ENCODE peak calls at places on chromosomes 7 and 10, in seven cellular contexts. One of them, this sample, is unnamed.

GRCh38 chr7:38584443-38585210 is 46.5 kb downstream of the AMPH start:
- DNase-seq in mesendoderm: peak; percentile 11
- DNase-seq in H9: no peak
- DNase-seq in IMR-90: peak; percentile 71
- DNase-seq in H1: no peak
- DNase-seq in neuronal stem cell: no peak
- DNase-seq in trophoblast cell: peak; percentile 74
- DNase-seq in this sample: no peak

GRCh38 chr10:15141136-15142067 is 27.1 kb downstream of the NMT2 start:
- DNase-seq in mesendoderm: no peak
- DNase-seq in H9: no peak
- DNase-seq in IMR-90: no peak
- DNase-seq in H1: no peak
- DNase-seq in neuronal stem cell: no peak
- DNase-seq in trophoblast cell: peak; percentile 50
- DNase-seq in this sample: no peak

GRCh38 chr7:16392990-16393523 is 28.3 kb downstream of the CRPPA start:
- DNase-seq in mesendoderm: no peak
- DNase-seq in H9: no peak
- DNase-seq in IMR-90: no peak
- DNase-seq in H1: no peak
- DNase-seq in neuronal stem cell: no peak
- DNase-seq in trophoblast cell: no peak
- DNase-seq in this sample: no peak

GRCh38 chr7:127413962-127414361 is 21.5 kb upstream of the ZNF800 start:
- DNase-seq in mesendoderm: no peak
- DNase-seq in H9: no peak
- DNase-seq in IMR-90: no peak
- DNase-seq in H1: no peak
- DNase-seq in neuronal stem cell: no peak
- DNase-seq in trophoblast cell: no peak
- DNase-seq in this sample: no peak

GRCh38 chr10:26254616-26255015 is 38.0 kb downstream of the GAD2 start:
- DNase-seq in mesendoderm: no peak
- DNase-seq in H9: no peak
- DNase-seq in IMR-90: no peak
- DNase-seq in H1: no peak
- DNase-seq in neuronal stem cell: no peak
- DNase-seq in trophoblast cell: no peak
- DNase-seq in this sample: no peak

GRCh38 chr10:75358835-75359421 is 42.6 kb downstream of the ZNF503 start:
- DNase-seq in mesendoderm: peak; percentile 63
- DNase-seq in H9: no peak
- DNase-seq in IMR-90: peak; percentile 82
- DNase-seq in H1: no peak
- DNase-seq in neuronal stem cell: no peak
- DNase-seq in trophoblast cell: peak; percentile 84
- DNase-seq in this sample: peak; percentile 70

GRCh38 chr10:79061441-79062315 is 7.1 kb upstream of the ZMIZ1 start:
- DNase-seq in mesendoderm: no peak
- DNase-seq in H9: no peak
- DNase-seq in IMR-90: no peak
- DNase-seq in H1: no peak
- DNase-seq in neuronal stem cell: no peak
- DNase-seq in trophoblast cell: no peak
- DNase-seq in this sample: no peak

GRCh38 chr7:128893251-128894100 is 17.0 kb downstream of the KCP start:
- DNase-seq in mesendoderm: no peak
- DNase-seq in H9: no peak
- DNase-seq in IMR-90: no peak
- DNase-seq in H1: no peak
- DNase-seq in neuronal stem cell: no peak
- DNase-seq in trophoblast cell: peak; percentile 78
- DNase-seq in this sample: no peak

GRCh38 chr7:73985737-73986141 is 42.2 kb upstream of the ELN start:
- DNase-seq in mesendoderm: no peak
- DNase-seq in H9: no peak
- DNase-seq in IMR-90: no peak
- DNase-seq in H1: no peak
- DNase-seq in neuronal stem cell: no peak
- DNase-seq in trophoblast cell: no peak
- DNase-seq in this sample: no peak

GRCh38 chr7:11427686-11428273 is 404.2 kb downstream of the THSD7A start:
- DNase-seq in mesendoderm: peak; percentile 75
- DNase-seq in H9: no peak
- DNase-seq in IMR-90: peak; percentile 56
- DNase-seq in H1: no peak
- DNase-seq in neuronal stem cell: peak; percentile 29
- DNase-seq in trophoblast cell: peak; percentile 86
- DNase-seq in this sample: peak; percentile 68

GRCh38 chr7:115952832-115953231 is 77.7 kb downstream of the TFEC start:
- DNase-seq in mesendoderm: no peak
- DNase-seq in H9: no peak
- DNase-seq in IMR-90: no peak
- DNase-seq in H1: no peak
- DNase-seq in neuronal stem cell: no peak
- DNase-seq in trophoblast cell: no peak
- DNase-seq in this sample: no peak

GRCh38 chr7:26625286-26625685 is 239.1 kb downstream of the SKAP2 start:
- DNase-seq in mesendoderm: no peak
- DNase-seq in H9: no peak
- DNase-seq in IMR-90: no peak
- DNase-seq in H1: no peak
- DNase-seq in neuronal stem cell: no peak
- DNase-seq in trophoblast cell: no peak
- DNase-seq in this sample: no peak

DNA sequence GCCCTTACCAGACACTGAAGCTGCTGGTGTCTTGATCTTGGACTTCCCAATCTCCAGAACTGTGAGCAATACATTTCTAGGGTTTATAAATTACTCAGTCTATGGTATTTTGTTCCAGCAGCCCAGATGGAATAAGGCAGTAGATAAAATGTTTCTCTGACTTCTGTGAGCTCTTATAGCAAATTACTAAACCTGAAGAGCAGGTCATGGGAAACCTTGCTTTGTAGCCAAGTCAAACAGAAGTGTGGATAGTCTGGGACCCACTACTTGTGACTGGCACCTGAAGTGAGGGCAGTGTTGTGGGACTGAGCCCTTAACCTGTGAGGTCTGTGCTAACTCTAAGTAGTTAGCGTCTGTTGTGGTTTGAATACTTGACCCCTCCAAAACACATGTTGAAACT is 4.6 kb upstream of the TBRG4 start:
- DNase-seq in mesendoderm: no peak
- DNase-seq in H9: no peak
- DNase-seq in IMR-90: no peak
- DNase-seq in H1: no peak
- DNase-seq in neuronal stem cell: no peak
- DNase-seq in trophoblast cell: no peak
- DNase-seq in this sample: no peak
- H4K8ac ChIP-seq in mesendoderm: no peak overlapping the region
- H4K8ac ChIP-seq in H9: no peak overlapping the region
- H4K8ac ChIP-seq in IMR-90: no peak overlapping the region
- H4K8ac ChIP-seq in H1: no peak overlapping the region
- H4K8ac ChIP-seq in neuronal stem cell: no peak overlapping the region
- H4K8ac ChIP-seq in trophoblast cell: no peak overlapping the region
- H4K8ac ChIP-seq in this sample: no peak overlapping the region

DNA sequence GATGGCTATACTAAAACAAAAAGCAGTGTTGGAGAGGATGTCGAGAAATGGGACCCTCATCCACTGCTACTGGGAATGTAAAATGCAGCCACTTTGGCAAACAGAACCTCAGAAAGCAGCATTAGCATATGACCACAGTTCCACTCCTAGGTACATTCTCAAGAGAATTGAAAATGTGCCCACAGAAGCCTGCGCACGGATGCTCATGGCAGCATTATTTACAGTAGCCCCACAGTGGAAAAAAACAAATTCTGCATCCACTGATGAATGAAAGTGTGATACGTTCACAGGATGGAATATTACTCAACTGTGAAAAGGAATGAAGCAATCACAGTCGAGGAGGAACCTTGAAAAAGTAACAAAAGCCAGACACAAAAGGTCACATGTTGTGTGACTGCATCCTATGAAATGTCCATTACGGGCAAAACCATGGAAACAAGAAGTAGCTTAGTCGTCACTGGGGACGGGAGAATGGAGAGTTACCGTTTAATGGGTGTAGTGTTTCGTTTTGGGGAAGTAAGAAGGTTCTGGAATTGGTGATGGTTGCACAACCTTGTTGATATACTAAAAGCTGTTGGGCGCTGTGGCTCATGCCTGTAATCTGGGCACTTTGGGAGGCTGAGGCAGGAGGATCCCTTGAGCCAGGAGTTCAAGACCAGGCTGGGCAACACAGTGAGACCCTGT is 2.5 kb upstream of the UPK3B start:
- DNase-seq in mesendoderm: no peak
- DNase-seq in H9: peak; percentile 11
- DNase-seq in IMR-90: no peak
- DNase-seq in H1: no peak
- DNase-seq in neuronal stem cell: no peak
- DNase-seq in trophoblast cell: peak; percentile 76
- DNase-seq in this sample: peak; percentile 59
- H3K4me1 ChIP-seq in mesendoderm: peaks cover 2% of the 10 kb centered on the region
- H3K4me1 ChIP-seq in H9: peaks cover 3% of the 10 kb centered on the region
- H3K4me1 ChIP-seq in IMR-90: no peaks in the 10 kb centered on the region
- H3K4me1 ChIP-seq in H1: no peaks in the 10 kb centered on the region
- H3K4me1 ChIP-seq in neuronal stem cell: peaks cover 8% of the 10 kb centered on the region
- H3K4me1 ChIP-seq in trophoblast cell: peaks cover 10% of the 10 kb centered on the region
- H3K4me1 ChIP-seq in this sample: peaks cover 15% of the 10 kb centered on the region

GRCh38 chr7:33070277-33070676 is 7.7 kb upstream of the NT5C3A start:
- DNase-seq in mesendoderm: peak; percentile 11
- DNase-seq in H9: no peak
- DNase-seq in IMR-90: no peak
- DNase-seq in H1: no peak
- DNase-seq in neuronal stem cell: no peak
- DNase-seq in trophoblast cell: no peak
- DNase-seq in this sample: no peak
- H2BK120ac ChIP-seq in mesendoderm: no peak overlapping the region
- H2BK120ac ChIP-seq in H9: no peak overlapping the region
- H2BK120ac ChIP-seq in IMR-90: no peak overlapping the region
- H2BK120ac ChIP-seq in H1: no peak overlapping the region
- H2BK120ac ChIP-seq in neuronal stem cell: no peak overlapping the region
- H2BK120ac ChIP-seq in trophoblast cell: no peak overlapping the region
- H2BK120ac ChIP-seq in this sample: no peak overlapping the region

GRCh38 chr10:58026036-58026435 is 241.7 kb downstream of the IPMK start:
- DNase-seq in mesendoderm: no peak
- DNase-seq in H9: no peak
- DNase-seq in IMR-90: no peak
- DNase-seq in H1: no peak
- DNase-seq in neuronal stem cell: no peak
- DNase-seq in trophoblast cell: no peak
- DNase-seq in this sample: no peak

GRCh38 chr10:58027431-58027830 is 240.3 kb downstream of the IPMK start:
- DNase-seq in mesendoderm: no peak
- DNase-seq in H9: no peak
- DNase-seq in IMR-90: peak; percentile 22
- DNase-seq in H1: no peak
- DNase-seq in neuronal stem cell: no peak
- DNase-seq in trophoblast cell: peak; percentile 6
- DNase-seq in this sample: no peak

GRCh38 chr10:58030208-58030607 is 237.5 kb downstream of the IPMK start:
- DNase-seq in mesendoderm: no peak
- DNase-seq in H9: no peak
- DNase-seq in IMR-90: no peak
- DNase-seq in H1: no peak
- DNase-seq in neuronal stem cell: no peak
- DNase-seq in trophoblast cell: no peak
- DNase-seq in this sample: no peak

GRCh38 chr10:58023341-58024073 is 244.2 kb downstream of the IPMK start:
- DNase-seq in mesendoderm: peak; percentile 22
- DNase-seq in H9: no peak
- DNase-seq in IMR-90: peak; percentile 90
- DNase-seq in H1: no peak
- DNase-seq in neuronal stem cell: no peak
- DNase-seq in trophoblast cell: peak; percentile 59
- DNase-seq in this sample: peak; percentile 72

DNA sequence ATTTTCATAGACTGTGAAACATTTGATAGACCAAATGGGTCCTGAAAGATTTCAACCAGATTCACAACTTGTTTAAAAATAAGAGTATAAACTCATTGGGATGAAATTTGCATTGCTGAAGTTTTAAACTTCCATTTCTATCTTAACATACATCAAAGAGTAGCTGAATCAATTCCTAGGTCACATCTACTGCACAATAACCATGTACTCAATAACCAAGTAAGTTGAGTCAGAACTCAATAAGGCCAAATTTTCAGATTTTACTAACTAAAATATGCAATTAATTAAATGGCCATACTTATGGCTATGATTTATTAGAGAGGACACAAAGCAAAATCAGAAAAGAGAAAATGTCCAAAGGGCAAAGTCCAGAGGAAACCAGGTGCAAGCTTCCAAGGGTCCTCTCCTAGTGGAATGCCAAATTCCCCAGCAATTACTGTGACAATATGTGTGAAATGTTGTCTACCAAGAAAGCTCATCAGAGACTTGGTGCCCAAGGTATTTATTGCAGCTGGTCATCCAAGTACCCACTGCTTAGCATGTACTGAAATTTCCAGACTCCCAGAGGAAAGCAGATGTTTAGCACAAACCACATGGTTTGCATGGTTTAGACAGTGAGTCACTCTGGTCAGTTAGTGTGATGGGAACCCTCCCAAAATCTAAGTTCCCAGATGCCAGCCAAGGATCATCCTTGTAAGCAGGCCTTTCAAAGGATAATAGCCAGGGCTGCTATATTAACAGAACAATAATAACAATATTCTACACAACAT is 238.9 kb downstream of the IPMK start:
- DNase-seq in mesendoderm: no peak
- DNase-seq in H9: no peak
- DNase-seq in IMR-90: peak; percentile 89
- DNase-seq in H1: no peak
- DNase-seq in neuronal stem cell: no peak
- DNase-seq in trophoblast cell: peak; percentile 90
- DNase-seq in this sample: peak; percentile 58
- H4K8ac ChIP-seq in mesendoderm: no peak overlapping the region
- H4K8ac ChIP-seq in H9: no peak overlapping the region
- H4K8ac ChIP-seq in IMR-90: no peak overlapping the region
- H4K8ac ChIP-seq in H1: no peak overlapping the region
- H4K8ac ChIP-seq in neuronal stem cell: no peak overlapping the region
- H4K8ac ChIP-seq in trophoblast cell: no peak overlapping the region
- H4K8ac ChIP-seq in this sample: no peak overlapping the region

DNA sequence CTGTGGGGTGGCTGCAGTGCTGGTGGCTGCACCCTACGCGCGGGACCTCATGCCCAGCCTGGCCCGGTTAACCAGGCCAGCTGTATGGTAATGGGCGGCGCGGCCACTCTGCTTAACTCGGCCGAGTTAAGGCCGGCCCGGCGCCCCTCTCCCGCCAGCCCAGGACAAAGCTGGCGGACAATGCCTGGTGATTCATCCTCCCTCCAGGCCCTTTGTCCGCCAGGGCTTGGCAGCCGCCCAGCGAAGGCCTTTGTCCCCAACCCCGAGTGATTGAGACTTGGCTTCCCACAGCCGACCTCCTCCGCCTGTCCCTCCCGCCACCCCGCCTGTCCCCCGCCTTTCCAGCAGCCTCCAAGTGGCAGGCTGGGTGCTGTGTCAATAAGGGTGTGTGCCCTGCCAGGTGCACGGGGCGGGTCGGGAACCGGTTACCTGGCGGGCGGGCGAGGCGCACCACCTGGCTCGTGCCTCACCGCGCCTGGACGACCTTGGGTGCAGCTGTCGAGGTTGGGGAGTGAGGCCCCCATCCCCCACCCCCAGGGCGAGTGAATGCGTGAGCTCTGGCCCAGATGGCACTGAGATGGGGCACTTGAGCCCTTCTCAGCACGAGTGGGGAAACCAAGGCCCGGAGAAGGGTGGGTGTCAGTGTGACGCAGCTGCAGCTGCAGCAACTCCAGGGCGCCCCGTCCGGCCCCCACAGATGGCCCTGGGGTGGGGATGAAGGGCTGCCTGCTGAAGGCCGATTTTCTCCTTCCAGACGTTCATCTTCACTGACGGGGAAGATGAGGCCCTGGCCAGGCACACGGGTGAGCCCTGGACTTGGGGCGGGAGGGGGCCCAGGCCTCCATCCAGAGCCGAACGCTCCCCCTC is 4.6 kb downstream of the LFNG start:
- DNase-seq in mesendoderm: peak; percentile 59
- DNase-seq in H9: peak; percentile 79
- DNase-seq in IMR-90: peak; percentile 41
- DNase-seq in H1: no peak
- DNase-seq in neuronal stem cell: peak; percentile 91
- DNase-seq in trophoblast cell: peak; percentile 78
- DNase-seq in this sample: peak; percentile 65
- H3K4me1 ChIP-seq in mesendoderm: peaks cover 3% of the 10 kb centered on the region
- H3K4me1 ChIP-seq in H9: no peaks in the 10 kb centered on the region
- H3K4me1 ChIP-seq in IMR-90: peaks cover 26% of the 10 kb centered on the region
- H3K4me1 ChIP-seq in H1: no peaks in the 10 kb centered on the region
- H3K4me1 ChIP-seq in neuronal stem cell: peaks cover 51% of the 10 kb centered on the region
- H3K4me1 ChIP-seq in trophoblast cell: peaks cover 52% of the 10 kb centered on the region
- H3K4me1 ChIP-seq in this sample: peaks cover 72% of the 10 kb centered on the region

This sample was measured in mesenchymal stem cell.